ENCODE peak calls at places on chromosomes 13 and 19, in four cellular contexts. R is IMR-90, P is A549, U is GM12878. V is an unnamed sample.

GRCh38 chr19:35336166-35336955 is 7.4 kb downstream of the CD22 start:
- DNase-seq in R (no peak), P (no peak), U (no peak), V (no peak)

GRCh38 chr19:7662657-7663056 is 6.2 kb upstream of the RETN start:
- DNase-seq in R (no peak), P (no peak), U (no peak), V (no peak)

GRCh38 chr19:49362048-49362925 is at the start of gene TEAD2:
- DNase-seq in R (peak; percentile 47), P (peak; percentile 55), U (no peak), V (peak; percentile 64)

GRCh38 chr13:94228781-94229180 is 250.7 kb downstream of the DCT start:
- DNase-seq in R (peak; percentile 25), P (no peak), U (no peak), V (no peak)

GRCh38 chr13:59103004-59103768 is 1060.5 kb downstream of the DIAPH3 start:
- DNase-seq in R (peak; percentile 77), P (no peak), U (no peak), V (no peak)

GRCh38 chr13:99830931-99831330 is 140.6 kb downstream of the ZIC5 start:
- DNase-seq in R (no peak), P (no peak), U (no peak), V (no peak)

GRCh38 chr13:27595055-27595811 is 25.1 kb downstream of the LNX2 start:
- DNase-seq in R (no peak), P (no peak), U (no peak), V (peak; percentile 8)

GRCh38 chr13:50130686-50131051 is 115.4 kb downstream of the KCNRG start:
- DNase-seq in R (peak; percentile 47), P (peak; percentile 28), U (no peak), V (no peak)

GRCh38 chr19:13574933-13575332 is 68.7 kb upstream of the CACNA1A start:
- DNase-seq in R (peak; percentile 39), P (peak; percentile 28), U (no peak), V (peak; percentile 48)

GRCh38 chr13:100298691-100299090 is 209.8 kb downstream of the PCCA start:
- DNase-seq in R (no peak), P (no peak), U (no peak), V (no peak)

DNA sequence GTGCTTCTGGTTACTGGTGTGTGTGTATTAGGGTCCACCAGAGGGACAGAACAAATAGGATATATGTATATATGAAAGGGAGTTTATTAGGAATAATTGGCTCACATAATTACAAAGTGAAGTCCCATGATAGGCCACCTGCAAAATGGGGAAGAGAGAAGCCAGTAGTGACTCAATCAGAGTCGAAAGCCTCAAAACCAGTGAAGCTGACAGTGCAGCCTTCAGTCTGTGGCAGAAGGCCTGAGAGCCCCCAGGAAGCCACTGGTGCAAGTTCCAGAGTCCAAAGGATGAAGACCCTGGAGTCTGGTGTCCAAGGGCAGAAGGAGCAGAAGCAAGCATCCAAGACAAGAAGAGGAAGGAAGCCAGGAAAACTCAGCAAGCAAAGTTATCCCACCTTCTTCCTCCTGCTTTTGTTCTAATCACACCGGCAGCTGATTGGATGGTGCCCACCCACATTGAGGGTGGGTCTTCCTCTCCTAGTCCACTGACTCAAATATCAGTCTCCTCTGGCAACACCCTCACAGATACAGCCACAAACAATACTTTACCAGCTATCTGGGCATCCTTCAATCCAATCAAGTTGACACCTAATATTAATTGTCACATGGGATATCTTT is 21.7 kb upstream of the SCEL start:
- DNase-seq in R (no peak), P (no peak), U (no peak), V (no peak)
- TF ChIP-seq RCOR1 in R (no peak), P (no peak), U (no peak), V (no peak)

GRCh38 chr19:11421607-11422098 is 2.5 kb upstream of the RGL3 start:
- DNase-seq in R (no peak), P (peak; percentile 6), U (no peak), V (peak; percentile 88)
- TF ChIP-seq BHLHE40 in R (no peak), P (no peak), U (no peak), V (no peak)

DNA sequence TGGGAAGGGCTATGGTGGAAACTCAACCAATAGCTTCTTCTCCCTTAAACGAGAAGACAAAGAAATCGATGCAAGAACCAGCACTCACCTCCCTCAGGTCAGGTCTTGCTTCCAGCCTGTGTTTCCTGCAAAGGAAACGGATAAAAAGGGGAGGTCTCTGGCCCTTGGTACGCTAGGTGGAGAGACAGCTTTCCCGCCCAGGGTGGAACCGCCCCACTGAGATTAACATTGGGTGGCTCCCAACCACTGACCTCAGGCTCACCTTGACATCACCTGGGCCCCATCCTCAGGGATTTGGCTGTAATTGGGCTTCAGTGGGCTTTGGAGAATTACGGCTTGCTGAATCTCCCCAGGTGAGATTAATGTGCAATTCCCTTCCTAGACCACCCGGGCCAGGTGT is at the start of gene NLRP7:
- DNase-seq in R (no peak), P (no peak), U (no peak), V (no peak)
- TF ChIP-seq RCOR1 in R (no peak), P (no peak), U (no peak), V (no peak)

DNA sequence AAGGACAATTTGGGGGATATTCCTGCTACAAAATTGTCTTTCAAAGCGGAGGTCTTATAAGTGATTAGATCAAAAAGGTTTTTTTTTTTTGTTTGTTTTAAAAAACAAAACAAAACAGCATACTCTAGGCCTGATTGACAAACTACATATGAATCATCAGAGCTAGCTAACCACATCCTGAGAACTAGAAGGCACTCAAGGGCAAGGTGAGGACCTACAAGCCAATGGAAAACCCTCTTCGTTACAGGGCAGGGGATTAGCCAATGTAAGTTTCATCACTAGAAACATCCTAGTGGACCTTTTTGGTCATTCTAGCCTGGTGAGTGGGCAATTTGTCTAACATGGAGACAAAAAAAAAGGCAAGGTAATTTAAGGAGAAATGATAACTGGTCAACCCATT is 428.6 kb downstream of the RFC3 start:
- DNase-seq in R (no peak), P (peak; percentile 6), U (no peak), V (no peak)
- TF ChIP-seq BHLHE40 in R (no peak), P (no peak), U (no peak), V (no peak)